ENCODE peak calls at places on chromosomes 2 and 18, in five cellular contexts. J is endodermal cell, A is lower lobe of right lung, L is foreskin fibroblast, B is fibroblast of mammary gland. F is an unnamed sample.
A peak's percentile ranks its signal among the peaks of the same experiment; 100 is the strongest.

GRCh38 chr2:101501443-101501842 is 26.5 kb upstream of the RFX8 start:
- DNase-seq in A (no peak), B (peak; percentile 64), L (no peak), J (no peak), F (no peak)

GRCh38 chr2:84257871-84258270 is 201.2 kb downstream of the SUCLG1 start:
- DNase-seq in L (no peak), A (no peak), J (peak; percentile 51), B (no peak), F (no peak)

GRCh38 chr2:101975171-101975870 is 16.4 kb upstream of the IL1R2 start:
- DNase-seq in A (no peak), L (no peak), B (no peak), J (no peak), F (no peak)

GRCh38 chr2:44075536-44075935 is 79.7 kb upstream of the LRPPRC start:
- DNase-seq in B (peak; percentile 73), A (no peak), J (no peak), L (peak; percentile 83), F (no peak)

GRCh38 chr18:49839012-49839411 is 25.7 kb upstream of the ACAA2 start:
- DNase-seq in A (no peak), L (no peak), B (peak; percentile 19), J (no peak), F (no peak)

GRCh38 chr18:79121746-79122474 is 52.7 kb downstream of the ATP9B start:
- DNase-seq in L (no peak), J (no peak), A (no peak), B (peak; percentile 39), F (no peak)

GRCh38 chr2:8215159-8215863 is 466.5 kb upstream of the ID2 start:
- DNase-seq in L (no peak), A (no peak), J (no peak), B (no peak), F (no peak)

GRCh38 chr2:11930211-11930761 is 183.9 kb downstream of the LPIN1 start:
- DNase-seq in J (peak; percentile 19), A (peak; percentile 86), L (no peak), B (no peak), F (no peak)

GRCh38 chr2:28300921-28301341 is 91.7 kb upstream of the FOSL2 start:
- DNase-seq in B (peak; percentile 5), A (no peak), J (no peak), L (peak; percentile 45), F (no peak)

GRCh38 chr2:65450395-65450794 is 18.0 kb upstream of the SPRED2 start:
- DNase-seq in J (no peak), L (no peak), A (no peak), B (no peak), F (no peak)

GRCh38 chr2:107325983-107326786 is 440.2 kb upstream of the ST6GAL2 start:
- DNase-seq in L (no peak), B (peak; percentile 89), A (no peak), J (no peak), F (no peak)

GRCh38 chr2:109166811-109167210 is 37.8 kb downstream of the SH3RF3 start:
- DNase-seq in A (no peak), L (peak; percentile 76), B (peak; percentile 93), J (no peak), F (no peak)

GRCh38 chr2:5521462-5521861 is 170.7 kb upstream of the SOX11 start:
- DNase-seq in B (no peak), L (no peak), J (no peak), A (no peak), F (no peak)

GRCh38 chr2:27842894-27843293 is 47.3 kb downstream of the RBKS start:
- DNase-seq in B (no peak), J (no peak), L (no peak), A (no peak), F (no peak)

GRCh38 chr2:129404000-129404700 is 575.3 kb upstream of the RAB6C start:
- DNase-seq in L (no peak), B (no peak), J (no peak), A (no peak), F (no peak)

GRCh38 chr2:107322406-107322805 is 436.4 kb upstream of the ST6GAL2 start:
- DNase-seq in L (no peak), J (no peak), A (no peak), B (no peak), F (no peak)

GRCh38 chr2:74747411-74748080 is 86.4 kb upstream of the HK2 start:
- DNase-seq in A (no peak), L (peak; percentile 78), J (no peak), B (peak; percentile 89), F (no peak)

GRCh38 chr2:204353823-204354222 is 191.5 kb upstream of the PARD3B start:
- DNase-seq in J (no peak), B (no peak), L (no peak), A (no peak), F (no peak)

GRCh38 chr18:10979411-10979810 is 170.0 kb downstream of the PIEZO2 start:
- DNase-seq in B (no peak), J (no peak), A (no peak), L (no peak), F (no peak)

GRCh38 chr2:40329739-40330047 is 122.2 kb downstream of the SLC8A1 start:
- DNase-seq in J (no peak), L (no peak), B (no peak), A (no peak), F (no peak)

GRCh38 chr2:86335865-86336321 is 1.5 kb downstream of the REEP1 start:
- DNase-seq in B (no peak), L (no peak), A (no peak), J (no peak), F (no peak)

GRCh38 chr2:86333378-86333777 is 4.0 kb downstream of the REEP1 start:
- DNase-seq in B (no peak), J (no peak), A (no peak), L (no peak), F (no peak)

GRCh38 chr2:86337235-86338099 is at the start of gene REEP1:
- DNase-seq in J (peak; percentile 81), B (no peak), A (no peak), L (no peak), F (no peak)

GRCh38 chr2:86338778-86339295 is 1.4 kb upstream of the REEP1 start:
- DNase-seq in J (no peak), B (no peak), A (no peak), L (no peak), F (no peak)

GRCh38 chr2:86336350-86337234 is 834 bp downstream of the REEP1 start:
- DNase-seq in J (peak; percentile 72), A (no peak), B (no peak), L (no peak), F (no peak)
- H3K4me3 ChIP-seq in J (peak overlapping the region; percentile 74), A (peak overlapping the region; percentile 53), B (peak overlapping the region; percentile 1), L (peak overlapping the region; percentile 15), F (peak overlapping the region; percentile 35)

GRCh38 chr2:36693825-36694224 is 2.7 kb upstream of the VIT start:
- DNase-seq in A (no peak), B (no peak), L (no peak), J (no peak), F (no peak)

GRCh38 chr2:36698978-36699377 is 2.5 kb downstream of the VIT start:
- DNase-seq in B (peak; percentile 59), L (no peak), J (no peak), A (no peak), F (no peak)

GRCh38 chr2:36697424-36698066 is 1.0 kb downstream of the VIT start:
- DNase-seq in A (no peak), B (peak; percentile 12), J (no peak), L (no peak), F (no peak)

GRCh38 chr2:36696533-36696932 is at the start of gene VIT:
- DNase-seq in L (no peak), A (no peak), J (no peak), B (peak; percentile 69), F (no peak)

GRCh38 chr2:36695746-36696415 is 626 bp upstream of the VIT start:
- DNase-seq in J (peak; percentile 67), A (no peak), L (no peak), B (peak; percentile 85), F (no peak)
- H3K4me3 ChIP-seq in J (no peak overlapping the region), A (no peak overlapping the region), L (peak overlapping the region; percentile 32), B (peak overlapping the region; percentile 12), F (no peak overlapping the region)

GRCh38 chr2:98825043-98825350 is 94.1 kb upstream of the MGAT4A start:
- DNase-seq in L (no peak), J (no peak), B (no peak), A (no peak), F (no peak)

GRCh38 chr2:98824256-98825042 is 93.5 kb upstream of the MGAT4A start:
- DNase-seq in A (no peak), L (no peak), J (peak; percentile 17), B (no peak), F (no peak)

GRCh38 chr2:98823196-98824166 is 92.5 kb upstream of the MGAT4A start:
- DNase-seq in J (peak; percentile 57), A (no peak), L (no peak), B (no peak), F (no peak)

GRCh38 chr2:98821629-98822135 is 90.8 kb upstream of the MGAT4A start:
- DNase-seq in B (no peak), A (no peak), J (no peak), L (no peak), F (no peak)

DNA sequence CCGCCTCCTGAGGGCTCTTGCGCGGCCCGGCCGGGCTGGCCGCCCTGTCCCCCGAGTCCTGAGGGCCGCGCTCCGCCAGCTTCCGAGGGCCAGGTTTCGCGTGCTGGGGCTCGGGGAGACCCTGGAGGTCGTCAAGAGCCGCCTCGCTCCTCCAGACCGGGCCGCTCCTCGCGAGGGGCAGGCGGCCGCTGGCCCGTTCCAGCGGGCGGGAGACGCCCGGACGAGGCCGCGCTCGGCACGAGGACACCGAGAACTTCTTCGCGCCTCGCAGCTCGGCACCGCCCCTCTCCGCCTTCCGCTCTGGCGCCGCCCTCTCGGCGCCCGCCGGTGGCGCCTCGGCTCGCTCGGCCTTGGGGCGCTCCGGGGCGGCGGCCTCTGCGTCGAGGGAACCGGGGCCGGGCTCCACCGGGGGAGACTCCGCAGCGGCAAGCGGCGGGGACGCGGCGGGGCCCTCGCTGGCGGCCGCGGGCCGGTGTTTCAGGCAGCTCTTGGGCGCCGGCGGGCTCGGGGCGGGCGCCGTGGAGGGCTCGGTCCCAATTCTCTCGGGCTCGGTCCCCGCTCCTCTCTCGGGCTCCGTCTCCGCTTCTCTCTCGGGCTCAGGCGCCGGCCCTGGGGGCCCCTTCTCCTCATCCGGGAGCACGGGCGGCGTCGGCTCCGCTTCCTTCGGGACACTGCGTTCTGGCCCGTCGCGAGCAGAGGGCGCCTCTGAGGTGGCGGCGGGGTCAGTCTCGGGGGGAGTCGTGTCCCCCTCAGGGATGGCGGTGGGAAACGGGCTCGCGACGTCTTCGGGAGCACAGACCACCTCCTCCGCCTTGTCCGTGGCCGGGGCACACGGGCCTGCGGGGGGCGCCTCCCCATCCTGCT is 91.6 kb upstream of the MGAT4A start:
- DNase-seq in J (peak; percentile 87), B (no peak), L (no peak), A (peak; percentile 81), F (no peak)
- H3K4me3 ChIP-seq in J (no peak overlapping the region), B (no peak overlapping the region), L (no peak overlapping the region), A (peak overlapping the region; percentile 55), F (no peak overlapping the region)

GRCh38 chr2:24577481-24577880 is 86.4 kb downstream of the NCOA1 start:
- DNase-seq in L (no peak), J (no peak), A (no peak), B (no peak), F (peak; percentile 72)
- H3K4me3 ChIP-seq in L (no peak overlapping the region), J (no peak overlapping the region), A (no peak overlapping the region), B (no peak overlapping the region), F (no peak overlapping the region)

GRCh38 chr2:148875387-148876051 is 492 bp downstream of the KIF5C start:
- DNase-seq in J (peak; percentile 52), A (no peak), B (no peak), L (no peak), F (no peak)
- H3K4me3 ChIP-seq in J (peak overlapping the region; percentile 85), A (peak overlapping the region; percentile 53), B (no peak overlapping the region), L (no peak overlapping the region), F (peak overlapping the region; percentile 39)

F was measured in GM12864.